ENCODE peak calls at places on chromosomes 5 and 9, in five cellular contexts. S, Q, P, A and D are unnamed samples.

GRCh38 chr5:98880598-98880997 is 48.2 kb downstream of the CHD1 start:
- DNase-seq in S (no peak), Q (no peak), P (no peak), A (no peak), D (no peak)

GRCh38 chr9:33265211-33265885 is 499 bp downstream of the CHMP5 start:
- DNase-seq in S (no peak), Q (no peak), P (no peak), A (no peak), D (no peak)

GRCh38 chr5:134140530-134141201 is 26.2 kb downstream of the TCF7 start:
- DNase-seq in S (peak), Q (no peak), P (peak), A (peak), D (peak)

GRCh38 chr9:83937861-83938455 is 16.7 kb upstream of the KIF27 start:
- DNase-seq in S (no peak), Q (no peak), P (no peak), A (peak), D (no peak)

GRCh38 chr5:55101556-55102276 is 730 bp upstream of the GZMA start:
- DNase-seq in S (no peak), Q (no peak), P (no peak), A (no peak), D (no peak)

GRCh38 chr5:159341914-159342313 is 11.6 kb upstream of the IL12B start:
- DNase-seq in S (peak), Q (no peak), P (peak), A (no peak), D (no peak)

GRCh38 chr9:108150736-108151135 is 661.2 kb upstream of the KLF4 start:
- DNase-seq in S (no peak), Q (no peak), P (no peak), A (no peak), D (no peak)

GRCh38 chr9:21836437-21837161 is 34.2 kb downstream of the MTAP start:
- DNase-seq in S (no peak), Q (no peak), P (no peak), A (no peak), D (no peak)

GRCh38 chr5:73027361-73027760 is 71.5 kb downstream of the FCHO2 start:
- DNase-seq in S (no peak), Q (no peak), P (no peak), A (no peak), D (no peak)

GRCh38 chr9:4182831-4183230 is 117.0 kb downstream of the GLIS3 start:
- DNase-seq in S (no peak), Q (no peak), P (no peak), A (no peak), D (no peak)

GRCh38 chr9:80648336-80648735 is 1041.0 kb downstream of the TLE1 start:
- DNase-seq in S (no peak), Q (no peak), P (no peak), A (no peak), D (no peak)

GRCh38 chr9:134396258-134396742 is 70.0 kb downstream of the RXRA start:
- DNase-seq in S (no peak), Q (no peak), P (peak), A (no peak), D (no peak)

GRCh38 chr5:177608243-177609075 is 8.5 kb downstream of the B4GALT7 start:
- DNase-seq in S (no peak), Q (no peak), P (no peak), A (no peak), D (no peak)

GRCh38 chr9:28951945-28952344 is 1378.7 kb upstream of the C9orf72 start:
- DNase-seq in S (no peak), Q (no peak), P (no peak), A (no peak), D (no peak)

GRCh38 chr9:3526903-3527652 is 1.3 kb upstream of the RFX3 start:
- DNase-seq in S (peak), Q (no peak), P (no peak), A (peak), D (no peak)

GRCh38 chr5:90549729-90550275 is 8.8 kb upstream of the ADGRV1 start:
- DNase-seq in S (no peak), Q (no peak), P (no peak), A (no peak), D (no peak)

GRCh38 chr5:57718155-57718554 is 235.5 kb upstream of the ACTBL2 start:
- DNase-seq in S (no peak), Q (no peak), P (no peak), A (no peak), D (no peak)

GRCh38 chr9:84670106-84670800 is 724 bp downstream of the NTRK2 start:
- DNase-seq in S (peak), Q (no peak), P (no peak), A (peak), D (no peak)

GRCh38 chr5:31965227-31965626 is 208.9 kb downstream of the GOLPH3 start:
- DNase-seq in S (no peak), Q (no peak), P (no peak), A (no peak), D (peak)

DNA sequence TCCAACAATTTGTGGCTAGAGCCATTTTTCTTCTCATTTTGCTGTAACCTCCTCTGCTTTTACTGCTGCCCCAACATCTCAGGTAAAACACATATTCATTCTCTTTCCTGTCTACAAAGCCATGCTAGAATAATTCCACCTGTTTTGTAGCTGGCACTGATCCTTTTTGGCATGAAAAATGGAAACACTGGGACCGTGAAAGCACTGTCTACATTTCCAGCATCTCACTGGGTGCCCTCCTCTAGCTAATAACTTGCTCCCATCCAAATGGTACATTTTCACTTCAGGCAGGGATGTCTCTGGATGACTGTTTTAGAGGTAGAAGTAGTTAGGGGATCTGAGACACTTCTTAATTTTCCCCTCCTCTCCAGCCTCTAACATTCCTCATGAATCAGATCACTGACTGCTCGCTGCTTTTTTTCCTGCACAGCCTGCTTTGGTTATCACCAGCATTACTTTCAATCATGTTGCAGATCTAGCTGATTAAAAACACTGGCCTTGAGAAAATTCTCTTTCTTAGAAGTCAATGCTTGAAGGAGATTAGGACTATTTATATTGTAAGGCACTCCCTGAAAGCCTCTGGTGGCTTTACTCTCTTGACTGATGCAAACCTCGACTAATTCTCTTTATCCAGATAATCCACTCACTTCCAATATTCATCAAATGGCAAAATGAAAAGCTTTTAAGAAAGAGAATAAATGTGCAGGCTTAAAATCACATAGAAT is 1312.6 kb upstream of the DMAC1 start:
- DNase-seq in S (no peak), Q (no peak), P (no peak), A (no peak), D (no peak)
- H3K4me3 ChIP-seq in S (no peak), Q (no peak), P (no peak), A (no peak), D (no peak)

DNA sequence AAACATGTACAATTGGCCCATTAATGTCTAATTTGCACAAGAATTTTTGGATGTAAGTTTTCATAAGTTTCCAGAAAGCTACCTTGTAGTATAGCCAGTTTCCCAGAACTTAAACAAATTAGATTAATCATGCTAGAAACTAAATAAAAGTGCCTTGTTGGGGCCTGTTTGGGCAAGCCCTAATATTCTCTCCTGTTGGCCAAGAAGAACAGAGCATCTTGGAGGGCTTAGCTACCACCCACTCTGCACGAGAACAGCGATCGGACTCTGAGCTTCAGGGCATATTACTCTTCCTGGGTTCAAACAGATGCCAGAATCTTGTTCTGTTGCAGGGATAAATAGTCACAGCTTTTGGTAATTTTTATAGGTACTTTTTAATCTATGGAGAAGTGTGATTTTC is 88.2 kb downstream of the GAS1 start:
- DNase-seq in S (no peak), Q (no peak), P (no peak), A (no peak), D (no peak)
- H3K4me3 ChIP-seq in S (no peak), Q (no peak), P (no peak), A (no peak), D (no peak)

DNA sequence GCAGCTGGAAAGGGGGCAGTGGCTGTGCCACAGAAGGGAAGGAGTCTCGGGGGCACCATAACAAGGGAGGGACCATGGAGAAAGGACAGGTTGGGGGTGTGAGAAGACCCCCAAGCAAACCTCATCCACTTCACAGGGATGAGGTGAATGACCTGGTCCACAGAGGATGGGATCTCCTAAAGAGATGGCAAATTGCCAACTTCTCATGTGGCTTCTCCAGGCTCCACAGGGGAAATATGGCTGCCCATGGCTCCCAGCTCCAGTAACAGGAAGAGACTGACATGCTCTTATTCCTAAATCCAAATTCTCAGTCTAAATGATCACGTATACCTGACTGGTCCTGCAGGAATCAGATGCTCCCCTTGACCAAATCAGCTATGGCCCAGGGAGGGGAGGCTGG is 340.4 kb downstream of the SPOCK1 start:
- DNase-seq in S (no peak), Q (no peak), P (no peak), A (no peak), D (no peak)
- H3K4me3 ChIP-seq in S (no peak), Q (no peak), P (no peak), A (no peak), D (no peak)

DNA sequence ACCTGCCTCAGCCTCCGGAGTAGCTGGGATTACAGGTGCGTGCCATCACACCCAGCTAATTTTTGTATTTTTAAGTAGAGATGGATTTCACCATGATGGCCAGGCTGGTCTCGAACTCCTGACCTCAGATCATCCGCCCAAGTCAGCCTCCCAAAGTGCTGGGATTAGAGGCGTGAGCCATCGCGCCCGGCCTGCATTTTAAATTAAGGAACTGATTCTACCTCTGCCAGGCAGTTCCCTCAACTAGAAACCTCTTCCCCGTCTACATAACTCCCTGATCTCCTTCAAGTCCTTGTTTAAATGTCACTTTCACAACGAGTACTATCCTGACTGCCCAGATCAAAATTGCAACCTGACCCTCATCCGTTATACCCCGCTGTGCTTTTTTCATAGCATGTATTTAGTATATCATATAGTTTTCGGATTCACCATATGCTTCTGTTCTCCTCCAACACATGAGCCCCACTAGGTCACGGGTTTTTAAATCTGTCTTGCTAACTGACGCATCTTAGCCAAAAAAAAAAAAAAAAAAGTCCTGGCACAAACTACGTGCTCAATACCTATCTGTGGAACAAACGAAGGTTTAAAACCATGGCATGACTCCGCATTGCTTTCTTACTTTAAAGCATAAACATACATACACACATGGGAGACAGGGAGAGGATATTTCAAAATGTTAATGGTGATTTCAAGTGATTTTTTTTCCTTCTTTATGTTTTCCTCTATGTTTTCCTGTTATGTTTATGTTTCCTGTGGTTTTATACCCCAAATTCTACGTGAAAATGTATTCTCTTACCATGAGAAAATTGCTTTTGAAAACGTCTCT is 766 bp upstream of the SOWAHA start:
- DNase-seq in S (peak), Q (no peak), P (no peak), A (no peak), D (no peak)
- H3K4me3 ChIP-seq in S (no peak), Q (peak), P (no peak), A (no peak), D (no peak)

GRCh38 chr5:101364469-101364868 is 461.4 kb upstream of the ST8SIA4 start:
- DNase-seq in S (no peak), Q (no peak), P (no peak), A (no peak), D (no peak)

DNA sequence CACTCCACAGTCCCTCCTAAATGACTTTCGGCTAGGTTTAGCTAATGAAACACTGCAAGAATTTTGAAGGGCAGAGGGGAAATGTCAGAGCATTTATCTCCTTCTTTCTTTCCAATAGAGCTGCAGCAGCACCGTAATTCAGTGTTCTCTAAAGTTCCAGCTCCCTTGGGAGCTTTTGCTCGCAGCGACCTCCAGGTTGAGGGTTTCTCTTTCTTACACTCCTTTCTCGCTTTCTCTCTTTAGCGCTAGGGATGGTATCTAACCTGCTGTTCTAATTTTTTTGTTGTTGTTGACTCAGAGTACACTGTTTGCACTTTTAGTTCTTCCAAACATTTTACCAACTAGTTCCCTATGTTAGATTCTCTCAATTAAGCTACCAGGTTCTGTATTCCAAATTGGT is 467.2 kb upstream of the ST8SIA4 start:
- DNase-seq in S (no peak), Q (no peak), P (no peak), A (no peak), D (no peak)
- H3K4me3 ChIP-seq in S (peak), Q (peak), P (no peak), A (no peak), D (no peak)

GRCh38 chr5:61330879-61331406 is 1.1 kb upstream of the ZSWIM6 start:
- DNase-seq in S (peak), Q (no peak), P (peak), A (peak), D (no peak)

GRCh38 chr5:61329729-61330128 is 2.3 kb upstream of the ZSWIM6 start:
- DNase-seq in S (no peak), Q (no peak), P (no peak), A (no peak), D (no peak)

GRCh38 chr5:61328791-61329617 is 3.1 kb upstream of the ZSWIM6 start:
- DNase-seq in S (no peak), Q (no peak), P (no peak), A (no peak), D (no peak)

GRCh38 chr5:61330341-61330878 is 1.6 kb upstream of the ZSWIM6 start:
- DNase-seq in S (no peak), Q (no peak), P (peak), A (peak), D (no peak)

GRCh38 chr5:61327761-61328753 is 4.0 kb upstream of the ZSWIM6 start:
- DNase-seq in S (no peak), Q (no peak), P (no peak), A (no peak), D (no peak)
- H3K4me3 ChIP-seq in S (no peak), Q (no peak), P (no peak), A (no peak), D (no peak)

DNA sequence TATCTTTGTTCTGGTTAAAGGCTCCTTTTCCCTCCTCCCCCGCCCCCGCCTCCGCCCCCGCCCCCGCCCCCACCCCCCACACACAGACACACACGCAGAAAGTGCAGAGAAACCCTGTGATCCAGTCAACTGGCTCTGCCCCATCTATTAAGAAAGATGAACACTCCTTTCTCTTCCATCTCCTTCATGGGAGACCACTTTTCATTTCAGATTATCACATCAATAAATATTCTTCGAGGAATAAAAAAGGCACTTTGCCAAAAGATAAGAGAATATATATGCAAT is 127.0 kb downstream of the TMEM161B start:
- DNase-seq in S (no peak), Q (no peak), P (no peak), A (no peak), D (no peak)
- H3K4me3 ChIP-seq in S (peak), Q (peak), P (peak), A (no peak), D (no peak)

DNA sequence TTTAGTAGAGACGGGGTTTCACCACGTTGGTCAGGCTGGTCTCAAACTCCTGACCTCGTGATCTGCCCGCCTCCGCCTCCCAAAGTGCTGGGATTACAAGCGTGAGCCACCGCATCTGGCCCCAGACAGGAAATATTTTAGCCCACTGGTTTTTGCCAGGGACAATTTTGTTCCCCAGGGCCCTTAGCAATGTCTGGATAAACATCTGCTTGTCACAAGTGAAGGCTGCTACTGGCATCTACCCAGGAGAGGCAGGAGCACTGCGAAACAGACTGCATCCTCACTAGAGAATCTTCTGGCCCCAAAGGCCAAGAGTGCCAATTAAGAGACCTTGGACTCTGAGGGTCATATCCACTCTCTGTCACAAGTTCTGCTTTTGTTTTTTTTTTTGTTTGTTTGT is 2.4 kb upstream of the TPRN start:
- DNase-seq in S (no peak), Q (no peak), P (no peak), A (no peak), D (no peak)
- H3K4me3 ChIP-seq in S (no peak), Q (no peak), P (no peak), A (no peak), D (no peak)

GRCh38 chr5:149735066-149735465 is 5.0 kb downstream of the PPARGC1B start:
- DNase-seq in S (no peak), Q (no peak), P (no peak), A (no peak), D (no peak)

GRCh38 chr5:149731332-149731616 is 1.2 kb downstream of the PPARGC1B start:
- DNase-seq in S (no peak), Q (no peak), P (no peak), A (no peak), D (no peak)

GRCh38 chr5:149732500-149733128 is 2.5 kb downstream of the PPARGC1B start:
- DNase-seq in S (no peak), Q (no peak), P (no peak), A (no peak), D (no peak)

GRCh38 chr5:149731617-149732400 is 1.7 kb downstream of the PPARGC1B start:
- DNase-seq in S (peak), Q (peak), P (peak), A (peak), D (no peak)

GRCh38 chr5:149733129-149733900 is 3.2 kb downstream of the PPARGC1B start:
- DNase-seq in S (no peak), Q (no peak), P (no peak), A (no peak), D (no peak)
- H3K4me3 ChIP-seq in S (peak), Q (no peak), P (peak), A (no peak), D (no peak)